ENCODE peak calls at places on chromosomes 13 and 19, in four cellular contexts. O is effector memory CD4-positive, alpha-beta T cell; Y is pancreas; K is right atrium auricular region. U is an unnamed sample. For H3K4me1 and H3K36me3, the result is how much of the 10 kb centered on the place peaks cover.

GRCh38 chr13:49097374-49097773 is 121.7 kb downstream of the FNDC3A start:
- DNase-seq in Y (no peak), K (no peak), O (no peak), U (no peak)

GRCh38 chr13:29877456-29878096 is 27.2 kb upstream of the UBL3 start:
- DNase-seq in Y (no peak), O (no peak), K (no peak), U (no peak)

GRCh38 chr19:53112286-53112685 is 9.1 kb upstream of the ZNF160 start:
- DNase-seq in O (no peak), K (no peak), Y (no peak), U (no peak)

GRCh38 chr19:39409886-39410619 is 2.4 kb upstream of the PLEKHG2 start:
- DNase-seq in O (peak), K (peak), Y (peak), U (peak)

GRCh38 chr19:8614455-8614854 is 3.9 kb upstream of the ADAMTS10 start:
- DNase-seq in O (no peak), K (no peak), Y (no peak), U (no peak)

GRCh38 chr13:60139272-60139671 is 24.5 kb downstream of the DIAPH3 start:
- DNase-seq in Y (no peak), O (no peak), K (no peak), U (no peak)

GRCh38 chr13:108326318-108326717 is 56.8 kb downstream of the TNFSF13B start:
- DNase-seq in K (no peak), Y (no peak), O (peak), U (no peak)

GRCh38 chr19:4474504-4475136 is 2.5 kb downstream of the HDGFL2 start:
- DNase-seq in O (no peak), K (no peak), Y (no peak), U (no peak)

GRCh38 chr13:113022391-113023216 is 53.6 kb downstream of the MCF2L start:
- DNase-seq in Y (no peak), O (no peak), K (no peak), U (no peak)

DNA sequence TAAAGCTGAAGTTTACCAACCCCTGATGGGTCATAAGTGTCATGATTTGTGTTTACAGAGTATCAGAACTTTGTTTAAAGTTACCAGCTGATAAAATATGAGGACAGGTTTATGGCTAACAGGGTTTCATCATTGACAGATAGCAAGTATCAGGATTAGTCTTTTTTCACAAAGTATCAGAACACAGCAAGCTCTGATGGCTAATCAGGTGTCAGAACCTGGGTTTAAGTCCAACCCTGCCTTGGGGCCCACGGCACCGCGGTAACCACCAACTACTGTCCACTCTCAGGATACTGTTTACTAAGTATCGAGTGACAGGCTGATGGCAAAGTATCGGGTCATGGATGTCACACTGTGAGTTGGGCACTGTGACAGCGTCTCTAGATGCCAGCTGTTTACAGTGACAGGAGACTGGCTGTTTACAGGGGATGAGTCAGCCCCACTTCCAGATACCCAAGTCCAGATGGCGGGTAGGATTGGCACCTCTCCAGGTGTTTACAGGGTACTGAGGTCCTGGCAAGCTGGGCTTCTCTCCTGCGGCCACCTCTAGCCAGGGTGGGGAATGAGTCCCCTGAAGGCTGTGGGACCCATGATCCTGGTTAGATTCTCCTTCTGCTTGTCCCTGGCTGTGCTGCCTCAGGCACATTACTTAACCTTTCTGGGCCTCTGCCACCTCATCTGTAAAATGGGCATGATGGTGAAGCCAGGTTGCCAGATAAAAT is 21.8 kb downstream of the ARRDC2 start:
- DNase-seq in Y (peak), K (peak), O (no peak), U (no peak)
- H3K4me3 ChIP-seq in Y (no peak), K (no peak), O (no peak), U (no peak)

GRCh38 chr19:16244091-16244490 is 46.4 kb downstream of the AP1M1 start:
- DNase-seq in K (no peak), O (no peak), Y (no peak), U (peak)
- H3K4me1 ChIP-seq in K (under half), O (under half), Y (under half), U (under half)

GRCh38 chr13:53703371-53704080 is 674.9 kb downstream of the OLFM4 start:
- DNase-seq in Y (no peak), K (no peak), O (no peak), U (no peak)
- H3K36me3 ChIP-seq in Y (under half), K (under half), O (under half), U (under half)

DNA sequence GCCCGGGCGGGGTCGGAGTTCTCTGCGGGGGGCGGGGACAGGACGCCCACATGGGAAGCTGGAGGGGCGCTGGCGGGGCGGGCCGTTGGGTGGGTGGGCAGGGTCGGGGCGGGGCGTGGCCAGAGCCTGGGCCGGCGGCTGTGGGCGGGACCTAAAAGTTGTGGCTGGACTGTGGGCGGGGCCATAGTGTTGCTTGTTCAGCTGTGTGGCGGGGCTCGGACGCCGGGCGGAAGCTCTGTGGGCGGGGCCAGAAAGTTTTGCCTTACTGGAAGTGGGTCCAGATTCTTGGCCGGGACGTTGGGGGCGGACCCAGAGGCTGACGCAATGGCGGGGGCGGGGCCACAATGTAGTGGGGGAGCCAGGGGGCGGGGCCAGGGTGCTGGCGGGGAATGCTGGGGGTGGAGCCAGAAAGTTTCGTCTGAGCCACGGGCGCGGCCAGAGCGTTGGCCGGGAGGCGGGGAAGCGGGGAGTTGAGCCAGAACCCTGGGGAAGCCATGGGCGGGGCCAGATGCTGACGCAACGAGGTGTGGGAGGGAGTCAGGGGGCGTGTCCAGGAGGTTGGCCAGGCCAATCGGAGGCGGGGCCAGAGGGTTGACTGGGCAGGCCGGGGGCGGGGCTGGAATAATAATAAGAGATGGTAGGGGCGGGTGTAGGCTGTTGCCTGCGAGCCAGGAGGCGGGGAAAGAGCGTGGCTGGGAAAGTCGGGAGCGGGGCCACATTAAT is 524 bp downstream of the CCDC9 start:
- DNase-seq in O (peak), Y (peak), K (peak), U (peak)
- H3K4me3 ChIP-seq in O (peak), Y (peak), K (peak), U (peak)

DNA sequence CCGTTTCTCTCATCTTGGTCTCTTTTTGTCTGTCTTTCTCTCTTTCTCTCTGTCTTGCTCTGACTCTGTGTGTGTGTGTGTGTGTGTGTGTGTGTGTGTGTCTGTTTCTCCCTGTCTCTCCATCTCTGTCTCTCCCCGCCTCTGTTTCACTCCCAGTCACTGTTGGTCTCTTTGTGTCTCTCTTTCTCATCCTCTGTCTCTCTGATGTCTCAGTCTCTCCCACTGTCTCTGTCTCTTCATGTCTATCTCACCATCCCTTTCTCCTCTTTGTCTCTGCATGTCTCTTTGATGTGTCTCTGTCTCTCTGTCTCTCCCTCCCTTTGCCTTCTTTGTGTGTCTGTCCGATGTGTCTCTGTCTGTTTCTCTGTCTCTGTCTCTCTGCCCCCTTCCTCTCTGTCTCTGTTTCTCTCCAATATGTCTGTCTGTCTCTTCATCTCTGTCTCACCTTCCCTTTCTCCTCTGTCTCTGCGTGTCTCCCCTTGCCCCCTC is 2.5 kb downstream of the NFIC start:
- DNase-seq in Y (no peak), O (no peak), K (no peak), U (no peak)
- H3K4me1 ChIP-seq in Y (under half), O (under half), K (half or more), U (under half)

GRCh38 chr13:40640845-40641458 is 25.5 kb downstream of the FOXO1 start:
- DNase-seq in Y (no peak), K (no peak), O (no peak), U (no peak)
- H3K36me3 ChIP-seq in Y (under half), K (under half), O (under half), U (under half)

U was measured in naive thymus-derived CD4-positive, alpha-beta T cell.